ENCODE peak calls at places on chromosome 11, in eight cellular contexts. W is ovary, X is colonic mucosa, L is IMR-90, K is ascending aorta, M is pancreas, Y is BJ, J is type B pancreatic cell. V is an unnamed sample.

GRCh38 chr11:110081462-110082233 is 11.5 kb upstream of the ZC3H12C start:
- DNase-seq in X (no peak), Y (no peak), L (peak), J (no peak), W (no peak), K (no peak), M (no peak), V (no peak)

GRCh38 chr11:128179049-128179448 is 408.3 kb downstream of the ETS1 start:
- DNase-seq in K (no peak), X (no peak), W (no peak), J (no peak), Y (no peak), L (no peak), M (no peak), V (no peak)

GRCh38 chr11:63670738-63671321 is 346 bp downstream of the ATL3 start:
- DNase-seq in W (peak), Y (no peak), K (no peak), J (no peak), X (peak), M (peak), L (no peak), V (no peak)

GRCh38 chr11:83982825-83983224 is 696.7 kb upstream of the CCDC90B start:
- DNase-seq in M (no peak), K (no peak), L (no peak), J (no peak), W (no peak), X (no peak), Y (no peak), V (no peak)

GRCh38 chr11:68941324-68942089 is 37.8 kb downstream of the IGHMBP2 start:
- DNase-seq in Y (no peak), W (no peak), J (no peak), L (no peak), K (no peak), M (no peak), X (no peak), V (no peak)

GRCh38 chr11:26649884-26650283 is 72.0 kb downstream of the SLC5A12 start:
- DNase-seq in K (no peak), L (peak), X (peak), J (no peak), M (peak), Y (peak), W (no peak), V (peak)

GRCh38 chr11:111634981-111635705 is 32.9 kb downstream of the SIK2 start:
- DNase-seq in W (no peak), X (no peak), M (no peak), K (no peak), Y (no peak), J (no peak), L (peak), V (no peak)

GRCh38 chr11:12806113-12806512 is 131.9 kb downstream of the TEAD1 start:
- DNase-seq in K (no peak), J (no peak), Y (no peak), W (no peak), M (no peak), X (no peak), L (peak), V (no peak)

GRCh38 chr11:129259950-129260349 is 67.8 kb upstream of the ARHGAP32 start:
- DNase-seq in L (no peak), W (no peak), K (no peak), X (no peak), M (no peak), J (no peak), Y (no peak), V (no peak)

GRCh38 chr11:74870485-74870884 is 78.4 kb downstream of the XRRA1 start:
- DNase-seq in L (peak), J (no peak), Y (no peak), K (no peak), M (no peak), X (no peak), W (no peak), V (no peak)

GRCh38 chr11:121482231-121483129 is 29.7 kb upstream of the SORL1-AS1 start:
- DNase-seq in W (no peak), K (no peak), L (no peak), M (no peak), J (no peak), Y (no peak), X (no peak), V (no peak)

GRCh38 chr11:76203937-76204336 is 2.4 kb downstream of the WNT11 start:
- DNase-seq in Y (no peak), M (no peak), L (no peak), J (no peak), K (no peak), W (no peak), X (no peak), V (no peak)

GRCh38 chr11:75454987-75455386 is 22.0 kb upstream of the KLHL35 start:
- DNase-seq in M (no peak), W (no peak), X (no peak), L (no peak), Y (no peak), J (no peak), K (no peak), V (no peak)

GRCh38 chr11:67606150-67606476 is 623 bp upstream of the NDUFV1 start:
- DNase-seq in M (peak), J (no peak), Y (no peak), K (no peak), L (peak), W (no peak), X (no peak), V (no peak)

GRCh38 chr11:83072689-83073242 is 1.1 kb upstream of the RAB30 start:
- DNase-seq in L (no peak), K (no peak), J (no peak), W (no peak), X (no peak), Y (no peak), M (no peak), V (no peak)

GRCh38 chr11:134275534-134276395 is at the start of gene GLB1L3:
- DNase-seq in M (no peak), Y (no peak), W (no peak), X (no peak), L (no peak), K (no peak), J (no peak), V (no peak)
- TF ChIP-seq CTCF in M (no peak), Y (peak), W (no peak), X (no peak), L (peak), K (no peak), J (peak), V (no peak)

GRCh38 chr11:119057000-119057769 is at the start of gene HYOU1:
- DNase-seq in Y (peak), K (peak), M (peak), W (peak), L (peak), X (peak), J (peak), V (peak)
- TF ChIP-seq CTCF in Y (peak), K (peak), M (no peak), W (peak), L (peak), X (no peak), J (peak), V (no peak)

GRCh38 chr11:33347490-33348125 is 90.4 kb downstream of the HIPK3 start:
- DNase-seq in M (no peak), J (no peak), Y (no peak), W (no peak), X (no peak), L (no peak), K (no peak), V (no peak)

GRCh38 chr11:33350287-33350686 is 93.1 kb downstream of the HIPK3 start:
- DNase-seq in W (no peak), J (no peak), X (no peak), K (no peak), M (no peak), L (no peak), Y (no peak), V (no peak)

GRCh38 chr11:33339247-33339646 is 82.1 kb downstream of the HIPK3 start:
- DNase-seq in W (no peak), J (no peak), Y (no peak), L (no peak), K (no peak), X (no peak), M (no peak), V (no peak)

GRCh38 chr11:33344611-33345010 is 87.4 kb downstream of the HIPK3 start:
- DNase-seq in Y (no peak), L (peak), W (no peak), X (no peak), M (no peak), K (no peak), J (no peak), V (no peak)
- TF ChIP-seq CTCF in Y (peak), L (no peak), W (no peak), X (no peak), M (no peak), K (no peak), J (peak), V (no peak)

DNA sequence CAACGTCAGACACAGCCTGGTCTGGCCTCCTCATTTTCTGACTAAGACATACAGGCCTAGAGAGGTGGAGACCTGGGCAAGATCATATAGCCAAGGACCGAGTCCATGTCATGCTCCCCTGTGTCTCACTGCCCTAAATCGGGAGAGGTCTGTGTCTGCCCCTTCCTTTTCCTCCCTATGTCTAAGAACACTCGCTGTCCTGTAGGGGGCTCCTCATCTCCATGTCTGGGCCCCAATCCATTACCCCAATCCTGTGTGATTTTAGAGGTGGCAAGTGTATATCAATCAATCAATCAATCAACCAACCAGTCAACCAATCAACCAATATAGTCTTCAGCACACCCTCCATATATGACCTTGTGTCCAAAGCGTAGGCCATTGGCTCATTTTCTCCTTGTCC is 125.7 kb downstream of the KIRREL3 start:
- DNase-seq in K (no peak), M (no peak), W (no peak), X (no peak), J (no peak), Y (no peak), L (no peak), V (no peak)
- TF ChIP-seq CTCF in K (no peak), M (no peak), W (no peak), X (no peak), J (no peak), Y (peak), L (no peak), V (no peak)

V was measured in omental fat pad.